ENCODE peak calls at places on chromosomes 11 and 22, in nine cellular contexts. One of them, this sample, is unnamed.
A peak's percentile ranks its signal among the peaks of the same experiment; 100 is the strongest.

GRCh38 chr22:30908051-30908461 is 60.5 kb downstream of the MORC2 start:
- DNase-seq in IMR-90: no peak
- DNase-seq in suprapubic skin: no peak
- DNase-seq in prostate gland: no peak
- DNase-seq in uterus: no peak
- DNase-seq in sigmoid colon: peak; percentile 50
- DNase-seq in K562: no peak
- DNase-seq in body of pancreas: no peak
- DNase-seq in HCT116: no peak
- DNase-seq in this sample: no peak

GRCh38 chr22:18085188-18085587 is 7.4 kb downstream of the PEX26 start:
- DNase-seq in IMR-90: peak; percentile 34
- DNase-seq in suprapubic skin: no peak
- DNase-seq in prostate gland: no peak
- DNase-seq in uterus: no peak
- DNase-seq in sigmoid colon: no peak
- DNase-seq in K562: no peak
- DNase-seq in body of pancreas: peak; percentile 41
- DNase-seq in HCT116: no peak
- DNase-seq in this sample: no peak

GRCh38 chr22:27515091-27515523 is 286.4 kb downstream of the MN1 start:
- DNase-seq in IMR-90: no peak
- DNase-seq in suprapubic skin: no peak
- DNase-seq in prostate gland: no peak
- DNase-seq in uterus: no peak
- DNase-seq in sigmoid colon: peak; percentile 83
- DNase-seq in K562: no peak
- DNase-seq in body of pancreas: no peak
- DNase-seq in HCT116: no peak
- DNase-seq in this sample: peak; percentile 34

GRCh38 chr22:27201741-27202140 is 544.4 kb downstream of the MIAT start:
- DNase-seq in IMR-90: no peak
- DNase-seq in suprapubic skin: no peak
- DNase-seq in prostate gland: no peak
- DNase-seq in uterus: no peak
- DNase-seq in sigmoid colon: no peak
- DNase-seq in K562: no peak
- DNase-seq in body of pancreas: no peak
- DNase-seq in HCT116: no peak
- DNase-seq in this sample: no peak

GRCh38 chr11:23679041-23679440 is 817.8 kb upstream of the LUZP2 start:
- DNase-seq in IMR-90: no peak
- DNase-seq in suprapubic skin: no peak
- DNase-seq in prostate gland: no peak
- DNase-seq in uterus: no peak
- DNase-seq in sigmoid colon: no peak
- DNase-seq in K562: no peak
- DNase-seq in body of pancreas: no peak
- DNase-seq in HCT116: no peak
- DNase-seq in this sample: no peak

GRCh38 chr22:27614291-27615007 is 187.1 kb downstream of the MN1 start:
- DNase-seq in IMR-90: no peak
- DNase-seq in suprapubic skin: no peak
- DNase-seq in prostate gland: no peak
- DNase-seq in uterus: no peak
- DNase-seq in sigmoid colon: no peak
- DNase-seq in K562: no peak
- DNase-seq in body of pancreas: no peak
- DNase-seq in HCT116: no peak
- DNase-seq in this sample: no peak

GRCh38 chr22:19718255-19719054 is 4.2 kb downstream of the SEPTIN5 start:
- DNase-seq in IMR-90: no peak
- DNase-seq in suprapubic skin: no peak
- DNase-seq in prostate gland: no peak
- DNase-seq in uterus: no peak
- DNase-seq in sigmoid colon: no peak
- DNase-seq in K562: peak; percentile 94
- DNase-seq in body of pancreas: no peak
- DNase-seq in HCT116: no peak
- DNase-seq in this sample: no peak

GRCh38 chr22:39956932-39957664 is 3.1 kb upstream of the TMA7B start:
- DNase-seq in IMR-90: no peak
- DNase-seq in suprapubic skin: no peak
- DNase-seq in prostate gland: no peak
- DNase-seq in uterus: no peak
- DNase-seq in sigmoid colon: no peak
- DNase-seq in K562: no peak
- DNase-seq in body of pancreas: no peak
- DNase-seq in HCT116: no peak
- DNase-seq in this sample: no peak

GRCh38 chr11:35364101-35364780 is 55.1 kb downstream of the SLC1A2 start:
- DNase-seq in IMR-90: peak; percentile 86
- DNase-seq in suprapubic skin: peak; percentile 88
- DNase-seq in prostate gland: peak; percentile 83
- DNase-seq in uterus: peak; percentile 87
- DNase-seq in sigmoid colon: peak; percentile 94
- DNase-seq in K562: no peak
- DNase-seq in body of pancreas: peak; percentile 88
- DNase-seq in HCT116: peak; percentile 29
- DNase-seq in this sample: peak; percentile 93

GRCh38 chr11:119284344-119285157 is 32.4 kb downstream of the MCAM start:
- DNase-seq in IMR-90: peak; percentile 47
- DNase-seq in suprapubic skin: no peak
- DNase-seq in prostate gland: no peak
- DNase-seq in uterus: no peak
- DNase-seq in sigmoid colon: no peak
- DNase-seq in K562: peak; percentile 60
- DNase-seq in body of pancreas: no peak
- DNase-seq in HCT116: peak; percentile 32
- DNase-seq in this sample: no peak

GRCh38 chr11:128903248-128904041 is 12.3 kb downstream of the KCNJ5 start:
- DNase-seq in IMR-90: peak; percentile 59
- DNase-seq in suprapubic skin: no peak
- DNase-seq in prostate gland: no peak
- DNase-seq in uterus: no peak
- DNase-seq in sigmoid colon: no peak
- DNase-seq in K562: no peak
- DNase-seq in body of pancreas: no peak
- DNase-seq in HCT116: no peak
- DNase-seq in this sample: peak; percentile 41

DNA sequence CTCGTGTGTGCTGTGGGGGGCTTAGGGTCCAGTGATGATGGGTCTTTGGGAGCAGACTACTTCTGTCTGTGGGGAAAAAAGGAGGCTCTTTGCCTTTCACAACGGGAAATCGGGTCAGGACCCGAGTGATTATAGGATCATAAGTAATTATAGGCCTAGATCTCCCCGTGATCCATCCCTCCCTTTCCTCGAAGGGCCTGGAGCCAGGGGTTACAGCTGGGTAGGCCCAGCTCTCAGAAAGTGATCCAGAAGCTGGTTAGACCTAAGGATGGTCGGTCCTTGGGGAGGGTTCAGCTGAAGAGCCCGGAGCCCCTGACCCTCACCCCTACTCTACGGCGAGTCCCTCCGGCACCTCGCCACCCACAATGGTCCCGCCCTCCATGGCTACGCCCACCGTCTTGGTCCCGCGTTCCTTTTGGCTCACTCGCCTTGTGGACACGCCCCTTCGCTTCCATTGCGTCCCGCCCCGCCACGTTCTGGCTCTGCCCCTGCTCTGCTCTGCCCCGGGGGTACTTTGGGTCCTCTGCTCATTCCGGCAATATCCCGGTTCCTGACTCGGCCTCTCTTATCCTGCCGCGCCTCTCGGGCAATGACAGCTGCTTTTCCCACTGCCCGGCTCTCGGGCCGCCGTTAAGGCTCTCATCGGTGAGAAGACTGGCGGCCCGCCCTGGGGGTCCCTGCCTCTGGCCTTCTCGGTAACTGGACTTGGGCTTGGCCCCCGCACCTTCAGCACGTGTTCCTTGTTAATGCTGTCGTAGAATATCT is 5.0 kb downstream of the IGSF22 start:
- DNase-seq in IMR-90: peak; percentile 43
- DNase-seq in suprapubic skin: peak; percentile 93
- DNase-seq in prostate gland: peak; percentile 79
- DNase-seq in uterus: peak; percentile 89
- DNase-seq in sigmoid colon: peak; percentile 91
- DNase-seq in K562: peak; percentile 67
- DNase-seq in body of pancreas: peak; percentile 81
- DNase-seq in HCT116: peak; percentile 28
- DNase-seq in this sample: peak; percentile 41
- TF ChIP-seq POLR2A in IMR-90: no peak
- TF ChIP-seq POLR2A in suprapubic skin: no peak
- TF ChIP-seq POLR2A in prostate gland: no peak
- TF ChIP-seq POLR2A in uterus: peak; percentile 38
- TF ChIP-seq POLR2A in sigmoid colon: no peak
- TF ChIP-seq POLR2A in K562: no peak
- TF ChIP-seq POLR2A in body of pancreas: peak; percentile 34
- TF ChIP-seq POLR2A in HCT116: no peak
- TF ChIP-seq POLR2A in this sample: peak; percentile 36

DNA sequence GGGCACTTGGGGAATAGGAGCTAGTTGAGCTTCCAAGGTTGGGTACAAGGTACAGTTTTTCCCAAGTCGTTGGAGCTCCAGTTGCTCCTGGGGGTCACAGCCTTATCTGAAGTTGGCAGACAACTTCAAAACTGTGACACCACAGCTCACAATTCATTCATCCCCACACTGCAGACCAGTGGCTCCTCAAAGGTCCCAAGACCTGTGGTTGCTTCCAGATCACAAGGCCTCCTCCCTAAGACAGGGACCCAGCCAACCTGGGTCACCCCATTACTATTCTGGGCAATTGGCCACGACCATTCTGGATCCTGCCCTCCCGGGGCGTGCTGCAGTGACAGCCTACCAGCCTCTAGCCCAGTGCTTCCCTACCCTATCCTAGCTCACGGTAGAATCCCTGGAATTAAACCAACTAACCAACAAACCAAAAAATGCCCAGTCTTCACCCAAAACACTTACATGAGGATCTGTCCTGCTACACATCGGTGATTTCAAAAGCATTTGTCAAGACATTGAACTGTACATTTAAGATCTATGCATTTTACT is 862 bp upstream of the PDXP start:
- DNase-seq in IMR-90: peak; percentile 7
- DNase-seq in suprapubic skin: no peak
- DNase-seq in prostate gland: no peak
- DNase-seq in uterus: no peak
- DNase-seq in sigmoid colon: no peak
- DNase-seq in K562: peak; percentile 74
- DNase-seq in body of pancreas: no peak
- DNase-seq in HCT116: no peak
- DNase-seq in this sample: no peak
- TF ChIP-seq POLR2A in IMR-90: no peak
- TF ChIP-seq POLR2A in suprapubic skin: no peak
- TF ChIP-seq POLR2A in prostate gland: no peak
- TF ChIP-seq POLR2A in uterus: no peak
- TF ChIP-seq POLR2A in sigmoid colon: no peak
- TF ChIP-seq POLR2A in K562: peak; percentile 79
- TF ChIP-seq POLR2A in body of pancreas: no peak
- TF ChIP-seq POLR2A in HCT116: peak; percentile 79
- TF ChIP-seq POLR2A in this sample: peak; percentile 4

DNA sequence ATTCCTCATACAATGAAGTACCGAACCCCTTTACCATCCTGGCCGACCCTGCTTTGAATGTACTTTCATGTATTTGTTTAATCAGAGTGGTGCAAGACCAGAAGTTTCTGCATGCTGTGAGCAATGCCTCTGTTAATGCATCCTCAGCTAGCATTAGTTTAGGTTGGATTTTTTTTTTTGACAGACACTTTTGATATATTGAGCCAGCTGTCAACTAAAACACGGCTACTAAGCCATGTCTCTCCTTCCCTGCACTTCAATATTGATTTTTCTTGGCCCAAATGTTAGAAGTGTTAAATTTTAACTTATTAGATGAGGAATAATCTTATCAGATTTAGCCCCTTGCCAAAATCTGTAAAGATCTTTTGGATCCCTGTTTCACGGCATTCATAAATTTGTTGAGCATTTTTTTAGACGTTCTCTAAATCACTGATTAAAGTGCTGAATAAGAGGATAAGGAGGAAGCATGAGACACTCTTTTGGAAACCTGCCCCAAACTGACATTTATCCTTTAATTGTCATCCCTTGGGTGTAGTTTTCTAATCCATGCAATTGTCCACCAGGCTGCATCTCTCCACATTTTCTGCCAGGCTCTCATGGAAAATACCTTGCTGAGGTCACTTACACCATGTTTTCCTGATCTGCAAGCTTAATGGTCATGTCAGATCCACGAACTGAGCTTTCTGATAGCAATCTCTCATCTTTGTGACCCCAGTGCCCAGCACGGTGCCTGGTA is 130.7 kb downstream of the FEZ1 start:
- DNase-seq in IMR-90: no peak
- DNase-seq in suprapubic skin: no peak
- DNase-seq in prostate gland: no peak
- DNase-seq in uterus: no peak
- DNase-seq in sigmoid colon: no peak
- DNase-seq in K562: no peak
- DNase-seq in body of pancreas: no peak
- DNase-seq in HCT116: no peak
- DNase-seq in this sample: no peak
- TF ChIP-seq POLR2A in IMR-90: no peak
- TF ChIP-seq POLR2A in suprapubic skin: no peak
- TF ChIP-seq POLR2A in prostate gland: no peak
- TF ChIP-seq POLR2A in uterus: no peak
- TF ChIP-seq POLR2A in sigmoid colon: no peak
- TF ChIP-seq POLR2A in K562: no peak
- TF ChIP-seq POLR2A in body of pancreas: no peak
- TF ChIP-seq POLR2A in HCT116: no peak
- TF ChIP-seq POLR2A in this sample: no peak

GRCh38 chr22:41448189-41448808 is 1.7 kb upstream of the TOB2 start:
- DNase-seq in IMR-90: peak; percentile 99
- DNase-seq in suprapubic skin: peak; percentile 98
- DNase-seq in prostate gland: peak; percentile 96
- DNase-seq in uterus: peak; percentile 96
- DNase-seq in sigmoid colon: peak; percentile 99
- DNase-seq in K562: peak; percentile 94
- DNase-seq in body of pancreas: peak; percentile 97
- DNase-seq in HCT116: peak; percentile 99
- DNase-seq in this sample: peak; percentile 97
- TF ChIP-seq POLR2A in IMR-90: no peak
- TF ChIP-seq POLR2A in suprapubic skin: no peak
- TF ChIP-seq POLR2A in prostate gland: peak; percentile 94
- TF ChIP-seq POLR2A in uterus: peak; percentile 93
- TF ChIP-seq POLR2A in sigmoid colon: peak; percentile 87
- TF ChIP-seq POLR2A in K562: peak; percentile 63
- TF ChIP-seq POLR2A in body of pancreas: peak; percentile 94
- TF ChIP-seq POLR2A in HCT116: peak; percentile 37
- TF ChIP-seq POLR2A in this sample: peak; percentile 98

DNA sequence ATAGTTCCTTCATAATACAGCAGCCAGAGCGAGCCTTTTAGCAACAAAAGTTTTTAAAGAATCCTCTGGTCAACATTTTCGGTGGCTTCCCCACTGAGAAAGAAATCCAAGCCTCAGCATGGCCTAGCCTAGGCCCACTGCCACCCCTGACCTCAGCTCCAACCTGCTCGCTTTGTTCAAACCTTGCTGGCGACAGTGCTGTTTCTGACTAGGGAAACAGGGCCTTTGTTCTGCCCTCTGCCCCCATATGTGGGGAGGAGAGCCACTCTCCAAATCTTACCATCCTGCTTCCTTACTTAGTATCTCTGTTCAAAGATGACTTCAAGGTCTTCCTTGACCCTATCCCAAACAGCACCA is 95.8 kb downstream of the CCDC83 start:
- DNase-seq in IMR-90: no peak
- DNase-seq in suprapubic skin: no peak
- DNase-seq in prostate gland: no peak
- DNase-seq in uterus: no peak
- DNase-seq in sigmoid colon: no peak
- DNase-seq in K562: no peak
- DNase-seq in body of pancreas: no peak
- DNase-seq in HCT116: no peak
- DNase-seq in this sample: no peak
- TF ChIP-seq POLR2A in IMR-90: no peak
- TF ChIP-seq POLR2A in suprapubic skin: no peak
- TF ChIP-seq POLR2A in prostate gland: no peak
- TF ChIP-seq POLR2A in uterus: no peak
- TF ChIP-seq POLR2A in sigmoid colon: no peak
- TF ChIP-seq POLR2A in K562: peak; percentile 24
- TF ChIP-seq POLR2A in body of pancreas: no peak
- TF ChIP-seq POLR2A in HCT116: no peak
- TF ChIP-seq POLR2A in this sample: no peak